ENCODE peak calls at places on chromosomes 12 and 14, in ten cellular contexts. One of them, this sample, is unnamed.

GRCh38 chr14:61472025-61472672 is 150.8 kb downstream of the PRKCH start:
- DNase-seq in A172: peak
- DNase-seq in left cardiac atrium: peak
- DNase-seq in HuH-7: no peak
- DNase-seq in cardiac septum: peak
- DNase-seq in nephron progenitor cell: no peak
- DNase-seq in amygdala: no peak
- DNase-seq in activated naive CD4-positive, alpha-beta T cell: no peak
- DNase-seq in activated T-helper 1 cell treated with Interleukin-2 at 50 U/mL for 16 hours: peak
- DNase-seq in SK-N-SH: peak
- DNase-seq in this sample: no peak

GRCh38 chr12:128829870-128830504 is 6.2 kb upstream of the SLC15A4 start:
- DNase-seq in A172: no peak
- DNase-seq in left cardiac atrium: no peak
- DNase-seq in HuH-7: no peak
- DNase-seq in cardiac septum: no peak
- DNase-seq in nephron progenitor cell: no peak
- DNase-seq in amygdala: peak
- DNase-seq in activated naive CD4-positive, alpha-beta T cell: no peak
- DNase-seq in activated T-helper 1 cell treated with Interleukin-2 at 50 U/mL for 16 hours: no peak
- DNase-seq in SK-N-SH: no peak
- DNase-seq in this sample: no peak

GRCh38 chr14:96098309-96098998 is 59.3 kb downstream of the C14orf132 start:
- DNase-seq in A172: peak
- DNase-seq in left cardiac atrium: no peak
- DNase-seq in HuH-7: peak
- DNase-seq in cardiac septum: no peak
- DNase-seq in nephron progenitor cell: peak
- DNase-seq in amygdala: peak
- DNase-seq in activated naive CD4-positive, alpha-beta T cell: no peak
- DNase-seq in activated T-helper 1 cell treated with Interleukin-2 at 50 U/mL for 16 hours: no peak
- DNase-seq in SK-N-SH: peak
- DNase-seq in this sample: no peak

GRCh38 chr12:21276826-21277225 is 57.9 kb downstream of the SLCO1A2 start:
- DNase-seq in A172: no peak
- DNase-seq in left cardiac atrium: no peak
- DNase-seq in HuH-7: no peak
- DNase-seq in cardiac septum: no peak
- DNase-seq in nephron progenitor cell: no peak
- DNase-seq in amygdala: no peak
- DNase-seq in activated naive CD4-positive, alpha-beta T cell: no peak
- DNase-seq in activated T-helper 1 cell treated with Interleukin-2 at 50 U/mL for 16 hours: no peak
- DNase-seq in SK-N-SH: no peak
- DNase-seq in this sample: no peak

GRCh38 chr12:12008931-12009611 is 61.7 kb upstream of the BCL2L14 start:
- DNase-seq in A172: peak
- DNase-seq in left cardiac atrium: no peak
- DNase-seq in HuH-7: no peak
- DNase-seq in cardiac septum: no peak
- DNase-seq in nephron progenitor cell: peak
- DNase-seq in amygdala: no peak
- DNase-seq in activated naive CD4-positive, alpha-beta T cell: peak
- DNase-seq in activated T-helper 1 cell treated with Interleukin-2 at 50 U/mL for 16 hours: peak
- DNase-seq in SK-N-SH: no peak
- DNase-seq in this sample: no peak

GRCh38 chr14:32028599-32028998 is 48.5 kb upstream of the ARHGAP5 start:
- DNase-seq in A172: no peak
- DNase-seq in left cardiac atrium: no peak
- DNase-seq in HuH-7: no peak
- DNase-seq in cardiac septum: no peak
- DNase-seq in nephron progenitor cell: no peak
- DNase-seq in amygdala: no peak
- DNase-seq in activated naive CD4-positive, alpha-beta T cell: no peak
- DNase-seq in activated T-helper 1 cell treated with Interleukin-2 at 50 U/mL for 16 hours: no peak
- DNase-seq in SK-N-SH: no peak
- DNase-seq in this sample: no peak

GRCh38 chr14:103887170-103887501 is 39.8 kb upstream of the PPP1R13B start:
- DNase-seq in A172: no peak
- DNase-seq in left cardiac atrium: no peak
- DNase-seq in HuH-7: no peak
- DNase-seq in cardiac septum: no peak
- DNase-seq in nephron progenitor cell: no peak
- DNase-seq in amygdala: no peak
- DNase-seq in activated naive CD4-positive, alpha-beta T cell: no peak
- DNase-seq in activated T-helper 1 cell treated with Interleukin-2 at 50 U/mL for 16 hours: no peak
- DNase-seq in SK-N-SH: no peak
- DNase-seq in this sample: no peak

GRCh38 chr14:35573911-35574310 is 39.9 kb downstream of the INSM2 start:
- DNase-seq in A172: no peak
- DNase-seq in left cardiac atrium: no peak
- DNase-seq in HuH-7: no peak
- DNase-seq in cardiac septum: no peak
- DNase-seq in nephron progenitor cell: no peak
- DNase-seq in amygdala: no peak
- DNase-seq in activated naive CD4-positive, alpha-beta T cell: no peak
- DNase-seq in activated T-helper 1 cell treated with Interleukin-2 at 50 U/mL for 16 hours: no peak
- DNase-seq in SK-N-SH: peak
- DNase-seq in this sample: no peak

GRCh38 chr12:30661210-30661609 is 34.5 kb downstream of the IPO8 start:
- DNase-seq in A172: no peak
- DNase-seq in left cardiac atrium: no peak
- DNase-seq in HuH-7: no peak
- DNase-seq in cardiac septum: no peak
- DNase-seq in nephron progenitor cell: no peak
- DNase-seq in amygdala: no peak
- DNase-seq in activated naive CD4-positive, alpha-beta T cell: no peak
- DNase-seq in activated T-helper 1 cell treated with Interleukin-2 at 50 U/mL for 16 hours: no peak
- DNase-seq in SK-N-SH: no peak
- DNase-seq in this sample: no peak

GRCh38 chr14:70955543-70956480 is 48.6 kb downstream of the PCNX1 start:
- DNase-seq in A172: no peak
- DNase-seq in left cardiac atrium: no peak
- DNase-seq in HuH-7: no peak
- DNase-seq in cardiac septum: no peak
- DNase-seq in nephron progenitor cell: no peak
- DNase-seq in amygdala: peak
- DNase-seq in activated naive CD4-positive, alpha-beta T cell: no peak
- DNase-seq in activated T-helper 1 cell treated with Interleukin-2 at 50 U/mL for 16 hours: peak
- DNase-seq in SK-N-SH: peak
- DNase-seq in this sample: no peak

GRCh38 chr14:22892488-22892887 is 9.5 kb downstream of the REM2 start:
- DNase-seq in A172: no peak
- DNase-seq in left cardiac atrium: no peak
- DNase-seq in HuH-7: no peak
- DNase-seq in cardiac septum: no peak
- DNase-seq in nephron progenitor cell: no peak
- DNase-seq in amygdala: no peak
- DNase-seq in activated naive CD4-positive, alpha-beta T cell: no peak
- DNase-seq in activated T-helper 1 cell treated with Interleukin-2 at 50 U/mL for 16 hours: no peak
- DNase-seq in SK-N-SH: no peak
- DNase-seq in this sample: no peak

GRCh38 chr12:128258866-128259555 is 8.0 kb upstream of the TMEM132C start:
- DNase-seq in A172: no peak
- DNase-seq in left cardiac atrium: no peak
- DNase-seq in HuH-7: no peak
- DNase-seq in cardiac septum: no peak
- DNase-seq in nephron progenitor cell: no peak
- DNase-seq in amygdala: peak
- DNase-seq in activated naive CD4-positive, alpha-beta T cell: no peak
- DNase-seq in activated T-helper 1 cell treated with Interleukin-2 at 50 U/mL for 16 hours: no peak
- DNase-seq in SK-N-SH: peak
- DNase-seq in this sample: peak

GRCh38 chr12:49198431-49199155 is 9.7 kb upstream of the TUBA1A start:
- DNase-seq in A172: peak
- DNase-seq in left cardiac atrium: peak
- DNase-seq in HuH-7: no peak
- DNase-seq in cardiac septum: no peak
- DNase-seq in nephron progenitor cell: no peak
- DNase-seq in amygdala: peak
- DNase-seq in activated naive CD4-positive, alpha-beta T cell: no peak
- DNase-seq in activated T-helper 1 cell treated with Interleukin-2 at 50 U/mL for 16 hours: no peak
- DNase-seq in SK-N-SH: peak
- DNase-seq in this sample: peak

GRCh38 chr12:8065991-8066594 is at the start of gene C3AR1:
- DNase-seq in A172: peak
- DNase-seq in left cardiac atrium: no peak
- DNase-seq in HuH-7: no peak
- DNase-seq in cardiac septum: no peak
- DNase-seq in nephron progenitor cell: no peak
- DNase-seq in amygdala: peak
- DNase-seq in activated naive CD4-positive, alpha-beta T cell: no peak
- DNase-seq in activated T-helper 1 cell treated with Interleukin-2 at 50 U/mL for 16 hours: peak
- DNase-seq in SK-N-SH: no peak
- DNase-seq in this sample: no peak

GRCh38 chr14:105646175-105646574 is 119.8 kb downstream of the TMEM121 start:
- DNase-seq in A172: no peak
- DNase-seq in left cardiac atrium: no peak
- DNase-seq in HuH-7: no peak
- DNase-seq in cardiac septum: no peak
- DNase-seq in nephron progenitor cell: no peak
- DNase-seq in amygdala: no peak
- DNase-seq in activated naive CD4-positive, alpha-beta T cell: no peak
- DNase-seq in activated T-helper 1 cell treated with Interleukin-2 at 50 U/mL for 16 hours: no peak
- DNase-seq in SK-N-SH: no peak
- DNase-seq in this sample: no peak

GRCh38 chr12:49552014-49552413 is 13.2 kb downstream of the KCNH3 start:
- DNase-seq in A172: no peak
- DNase-seq in left cardiac atrium: no peak
- DNase-seq in HuH-7: no peak
- DNase-seq in cardiac septum: peak
- DNase-seq in nephron progenitor cell: no peak
- DNase-seq in amygdala: peak
- DNase-seq in activated naive CD4-positive, alpha-beta T cell: no peak
- DNase-seq in activated T-helper 1 cell treated with Interleukin-2 at 50 U/mL for 16 hours: no peak
- DNase-seq in SK-N-SH: peak
- DNase-seq in this sample: peak

GRCh38 chr12:15323530-15323929 is 1.2 kb downstream of the PTPRO start:
- DNase-seq in A172: no peak
- DNase-seq in left cardiac atrium: no peak
- DNase-seq in HuH-7: no peak
- DNase-seq in cardiac septum: no peak
- DNase-seq in nephron progenitor cell: no peak
- DNase-seq in amygdala: no peak
- DNase-seq in activated naive CD4-positive, alpha-beta T cell: no peak
- DNase-seq in activated T-helper 1 cell treated with Interleukin-2 at 50 U/mL for 16 hours: no peak
- DNase-seq in SK-N-SH: no peak
- DNase-seq in this sample: no peak

GRCh38 chr12:15868186-15868585 is 14.0 kb upstream of the STRAP start:
- DNase-seq in A172: no peak
- DNase-seq in left cardiac atrium: no peak
- DNase-seq in HuH-7: no peak
- DNase-seq in cardiac septum: no peak
- DNase-seq in nephron progenitor cell: no peak
- DNase-seq in amygdala: no peak
- DNase-seq in activated naive CD4-positive, alpha-beta T cell: no peak
- DNase-seq in activated T-helper 1 cell treated with Interleukin-2 at 50 U/mL for 16 hours: no peak
- DNase-seq in SK-N-SH: no peak
- DNase-seq in this sample: no peak

GRCh38 chr14:58966991-58967390 is 221.5 kb upstream of the DAAM1 start:
- DNase-seq in A172: no peak
- DNase-seq in left cardiac atrium: no peak
- DNase-seq in HuH-7: no peak
- DNase-seq in cardiac septum: no peak
- DNase-seq in nephron progenitor cell: no peak
- DNase-seq in amygdala: no peak
- DNase-seq in activated naive CD4-positive, alpha-beta T cell: no peak
- DNase-seq in activated T-helper 1 cell treated with Interleukin-2 at 50 U/mL for 16 hours: no peak
- DNase-seq in SK-N-SH: no peak
- DNase-seq in this sample: no peak

GRCh38 chr12:131991816-131992430 is 42.2 kb downstream of the EP400 start:
- DNase-seq in A172: no peak
- DNase-seq in left cardiac atrium: no peak
- DNase-seq in HuH-7: no peak
- DNase-seq in cardiac septum: no peak
- DNase-seq in nephron progenitor cell: no peak
- DNase-seq in amygdala: no peak
- DNase-seq in activated naive CD4-positive, alpha-beta T cell: no peak
- DNase-seq in activated T-helper 1 cell treated with Interleukin-2 at 50 U/mL for 16 hours: no peak
- DNase-seq in SK-N-SH: no peak
- DNase-seq in this sample: no peak

GRCh38 chr12:108766294-108766693 is 35.0 kb upstream of the CORO1C start:
- DNase-seq in A172: no peak
- DNase-seq in left cardiac atrium: no peak
- DNase-seq in HuH-7: no peak
- DNase-seq in cardiac septum: no peak
- DNase-seq in nephron progenitor cell: no peak
- DNase-seq in amygdala: no peak
- DNase-seq in activated naive CD4-positive, alpha-beta T cell: no peak
- DNase-seq in activated T-helper 1 cell treated with Interleukin-2 at 50 U/mL for 16 hours: no peak
- DNase-seq in SK-N-SH: no peak
- DNase-seq in this sample: no peak

GRCh38 chr12:120118710-120119097 is 2.2 kb upstream of the RAB35 start:
- DNase-seq in A172: peak
- DNase-seq in left cardiac atrium: no peak
- DNase-seq in HuH-7: no peak
- DNase-seq in cardiac septum: no peak
- DNase-seq in nephron progenitor cell: no peak
- DNase-seq in amygdala: no peak
- DNase-seq in activated naive CD4-positive, alpha-beta T cell: no peak
- DNase-seq in activated T-helper 1 cell treated with Interleukin-2 at 50 U/mL for 16 hours: no peak
- DNase-seq in SK-N-SH: no peak
- DNase-seq in this sample: no peak

GRCh38 chr14:73753887-73754880 is 40.0 kb upstream of the PNMA1 start:
- DNase-seq in A172: no peak
- DNase-seq in left cardiac atrium: no peak
- DNase-seq in HuH-7: no peak
- DNase-seq in cardiac septum: no peak
- DNase-seq in nephron progenitor cell: no peak
- DNase-seq in amygdala: peak
- DNase-seq in activated naive CD4-positive, alpha-beta T cell: no peak
- DNase-seq in activated T-helper 1 cell treated with Interleukin-2 at 50 U/mL for 16 hours: no peak
- DNase-seq in SK-N-SH: no peak
- DNase-seq in this sample: peak

GRCh38 chr12:119393685-119394084 is 59.2 kb downstream of the CCDC60 start:
- DNase-seq in A172: no peak
- DNase-seq in left cardiac atrium: no peak
- DNase-seq in HuH-7: no peak
- DNase-seq in cardiac septum: no peak
- DNase-seq in nephron progenitor cell: no peak
- DNase-seq in amygdala: no peak
- DNase-seq in activated naive CD4-positive, alpha-beta T cell: no peak
- DNase-seq in activated T-helper 1 cell treated with Interleukin-2 at 50 U/mL for 16 hours: no peak
- DNase-seq in SK-N-SH: no peak
- DNase-seq in this sample: no peak

GRCh38 chr12:103915306-103915705 is 14.9 kb upstream of the HSP90B1 start:
- DNase-seq in A172: no peak
- DNase-seq in left cardiac atrium: no peak
- DNase-seq in HuH-7: no peak
- DNase-seq in cardiac septum: no peak
- DNase-seq in nephron progenitor cell: no peak
- DNase-seq in amygdala: no peak
- DNase-seq in activated naive CD4-positive, alpha-beta T cell: no peak
- DNase-seq in activated T-helper 1 cell treated with Interleukin-2 at 50 U/mL for 16 hours: no peak
- DNase-seq in SK-N-SH: no peak
- DNase-seq in this sample: no peak

GRCh38 chr12:48414046-48414445 is 58.3 kb upstream of the ANP32D start:
- DNase-seq in A172: no peak
- DNase-seq in left cardiac atrium: no peak
- DNase-seq in HuH-7: no peak
- DNase-seq in cardiac septum: no peak
- DNase-seq in nephron progenitor cell: no peak
- DNase-seq in amygdala: peak
- DNase-seq in activated naive CD4-positive, alpha-beta T cell: no peak
- DNase-seq in activated T-helper 1 cell treated with Interleukin-2 at 50 U/mL for 16 hours: no peak
- DNase-seq in SK-N-SH: no peak
- DNase-seq in this sample: no peak

GRCh38 chr12:32671930-32672785 is 6.9 kb upstream of the DNM1L start:
- DNase-seq in A172: peak
- DNase-seq in left cardiac atrium: no peak
- DNase-seq in HuH-7: peak
- DNase-seq in cardiac septum: no peak
- DNase-seq in nephron progenitor cell: peak
- DNase-seq in amygdala: peak
- DNase-seq in activated naive CD4-positive, alpha-beta T cell: no peak
- DNase-seq in activated T-helper 1 cell treated with Interleukin-2 at 50 U/mL for 16 hours: no peak
- DNase-seq in SK-N-SH: peak
- DNase-seq in this sample: peak

GRCh38 chr14:40119765-40120164 is 687.5 kb upstream of the FBXO33 start:
- DNase-seq in A172: no peak
- DNase-seq in left cardiac atrium: no peak
- DNase-seq in HuH-7: no peak
- DNase-seq in cardiac septum: no peak
- DNase-seq in nephron progenitor cell: no peak
- DNase-seq in amygdala: no peak
- DNase-seq in activated naive CD4-positive, alpha-beta T cell: no peak
- DNase-seq in activated T-helper 1 cell treated with Interleukin-2 at 50 U/mL for 16 hours: no peak
- DNase-seq in SK-N-SH: no peak
- DNase-seq in this sample: no peak